ENCODE peak calls at places on chromosomes 3 and 15, in four cellular contexts. M is K562, E is HepG2, O is GM12878. D is an unnamed sample.

GRCh38 chr15:39596358-39597051 is 15.6 kb downstream of the THBS1 start:
- DNase-seq in M (no peak), O (no peak), E (no peak), D (no peak)

GRCh38 chr3:140470962-140471361 is 206.9 kb upstream of the TRIM42 start:
- DNase-seq in O (no peak), M (no peak), E (no peak), D (no peak)

GRCh38 chr3:49718419-49719213 is 868 bp downstream of the AMIGO3 start:
- DNase-seq in E (no peak), M (no peak), O (no peak), D (no peak)

GRCh38 chr15:74134387-74135027 is 4.1 kb downstream of the ISLR2 start:
- DNase-seq in M (no peak), E (no peak), O (no peak), D (no peak)

GRCh38 chr15:29364429-29365078 is 94.9 kb upstream of the NSMCE3 start:
- DNase-seq in O (no peak), E (peak), M (peak), D (peak)

GRCh38 chr3:27521179-27521871 is 37.1 kb upstream of the SLC4A7 start:
- DNase-seq in M (no peak), O (no peak), E (peak), D (no peak)

GRCh38 chr3:119580148-119580760 is 962 bp downstream of the ADPRH start:
- DNase-seq in E (no peak), O (no peak), M (no peak), D (no peak)

GRCh38 chr15:88274534-88275460 is 18.3 kb upstream of the NTRK3 start:
- DNase-seq in O (no peak), M (peak), E (peak), D (peak)

GRCh38 chr15:100667405-100668320 is 65.3 kb downstream of the ASB7 start:
- DNase-seq in O (no peak), M (no peak), E (no peak), D (no peak)

GRCh38 chr3:147941984-147942383 is 532.8 kb downstream of the ZIC1 start:
- DNase-seq in E (no peak), O (no peak), M (no peak), D (no peak)

GRCh38 chr3:55629432-55629831 is 142.3 kb upstream of the WNT5A start:
- DNase-seq in O (no peak), M (no peak), E (no peak), D (no peak)

GRCh38 chr15:61829514-61829889 is 230.7 kb downstream of the VPS13C start:
- DNase-seq in M (no peak), O (no peak), E (no peak), D (no peak)

GRCh38 chr3:179263134-179263533 is 12.2 kb upstream of the KCNMB3 start:
- DNase-seq in M (no peak), E (no peak), O (no peak), D (no peak)

GRCh38 chr3:194043516-194043915 is 92.4 kb upstream of the HES1 start:
- DNase-seq in O (no peak), E (no peak), M (peak), D (no peak)

GRCh38 chr3:128548011-128548410 is 55.0 kb upstream of the GATA2 start:
- DNase-seq in O (no peak), E (no peak), M (no peak), D (no peak)

GRCh38 chr3:113697192-113698090 is 999 bp upstream of the USF3 start:
- DNase-seq in O (no peak), M (no peak), E (peak), D (peak)

GRCh38 chr3:176796371-176796770 is 400.9 kb downstream of the TBL1XR1 start:
- DNase-seq in O (no peak), E (no peak), M (no peak), D (no peak)

GRCh38 chr15:75151214-75152128 is 50.2 kb upstream of the C15orf39 start:
- DNase-seq in M (no peak), E (no peak), O (no peak), D (no peak)

GRCh38 chr3:132650153-132650552 is 9.5 kb downstream of the ACAD11 start:
- DNase-seq in O (no peak), E (no peak), M (no peak), D (no peak)

GRCh38 chr3:41129731-41130130 is 69.6 kb upstream of the CTNNB1 start:
- DNase-seq in M (no peak), E (no peak), O (no peak), D (no peak)

GRCh38 chr3:25664810-25665645 is at the start of gene TOP2B:
- DNase-seq in E (peak), M (peak), O (peak), D (peak)

GRCh38 chr15:48858401-48858800 is 19.5 kb upstream of the EID1 start:
- DNase-seq in O (no peak), E (no peak), M (peak), D (no peak)

GRCh38 chr3:38133557-38134405 is 3.1 kb downstream of the ACAA1 start:
- DNase-seq in E (peak), M (no peak), O (no peak), D (no peak)

GRCh38 chr3:25021816-25022215 is 406.2 kb upstream of the RARB start:
- DNase-seq in M (no peak), E (peak), O (no peak), D (peak)

GRCh38 chr3:138670409-138670808 is 61.8 kb downstream of the FAIM start:
- DNase-seq in E (no peak), O (no peak), M (no peak), D (no peak)

GRCh38 chr3:62723636-62724217 is 151.5 kb downstream of the CADPS start:
- DNase-seq in E (no peak), M (no peak), O (no peak), D (no peak)

GRCh38 chr3:45029661-45030060 is 3.6 kb downstream of the CLEC3B start:
- DNase-seq in O (no peak), E (no peak), M (no peak), D (no peak)
- TF ChIP-seq TARDBP in O (no peak), E (no peak), M (no peak), D (no peak)

GRCh38 chr3:155013427-155013826 is 66.7 kb upstream of the MME start:
- DNase-seq in O (no peak), M (no peak), E (no peak), D (no peak)
- TF ChIP-seq TARDBP in O (no peak), M (no peak), E (no peak), D (no peak)

GRCh38 chr3:56915969-56916586 is 114.3 kb upstream of the ARHGEF3 start:
- DNase-seq in E (no peak), O (peak), M (no peak), D (no peak)
- TF ChIP-seq TARDBP in E (no peak), O (no peak), M (no peak), D (no peak)

GRCh38 chr3:71206821-71207220 is 376.7 kb downstream of the FOXP1 start:
- DNase-seq in O (no peak), E (no peak), M (no peak), D (no peak)

GRCh38 chr3:71202848-71203390 is 380.6 kb downstream of the FOXP1 start:
- DNase-seq in E (no peak), O (no peak), M (no peak), D (no peak)

GRCh38 chr3:71201939-71202338 is 381.6 kb downstream of the FOXP1 start:
- DNase-seq in M (no peak), O (no peak), E (no peak), D (no peak)

GRCh38 chr3:71206305-71206704 is 377.2 kb downstream of the FOXP1 start:
- DNase-seq in O (no peak), E (no peak), M (no peak), D (no peak)

DNA sequence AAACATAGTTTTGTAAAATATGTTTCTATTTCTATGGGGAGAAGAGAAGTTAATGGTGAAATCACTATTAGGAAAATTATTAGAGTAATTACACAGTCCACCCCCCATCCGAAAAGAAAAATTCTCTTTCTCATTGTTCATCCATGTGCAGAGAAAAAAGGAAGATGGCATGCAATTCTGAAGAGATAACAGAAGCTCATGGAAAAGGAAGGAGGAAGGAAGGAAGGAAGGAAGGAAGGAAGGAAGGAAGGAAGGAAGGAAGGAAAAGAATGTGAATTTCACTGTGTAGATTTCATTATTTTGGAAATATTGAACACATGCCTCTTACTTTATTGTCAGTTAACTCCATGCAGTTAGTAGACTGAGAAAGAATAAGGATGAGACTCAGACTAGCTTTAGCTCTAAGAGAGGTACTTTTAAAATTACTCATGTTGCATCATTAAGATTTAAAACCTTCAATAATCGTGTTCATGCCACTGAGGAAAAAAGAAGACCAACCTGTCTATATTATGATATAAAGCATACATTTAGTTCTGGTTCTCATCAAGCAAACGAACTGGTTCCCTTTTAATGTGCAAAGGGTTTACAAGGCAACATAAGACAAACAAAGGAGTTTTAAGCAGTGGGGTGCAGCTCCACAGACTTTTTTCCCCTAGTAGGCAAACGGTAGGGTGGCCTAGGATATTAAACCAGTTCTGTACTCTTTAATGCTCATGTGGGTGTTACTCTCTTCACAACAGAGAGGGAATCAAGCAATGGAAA is 379.6 kb downstream of the FOXP1 start:
- DNase-seq in O (no peak), M (no peak), E (no peak), D (no peak)
- TF ChIP-seq TARDBP in O (no peak), M (no peak), E (no peak), D (no peak)

DNA sequence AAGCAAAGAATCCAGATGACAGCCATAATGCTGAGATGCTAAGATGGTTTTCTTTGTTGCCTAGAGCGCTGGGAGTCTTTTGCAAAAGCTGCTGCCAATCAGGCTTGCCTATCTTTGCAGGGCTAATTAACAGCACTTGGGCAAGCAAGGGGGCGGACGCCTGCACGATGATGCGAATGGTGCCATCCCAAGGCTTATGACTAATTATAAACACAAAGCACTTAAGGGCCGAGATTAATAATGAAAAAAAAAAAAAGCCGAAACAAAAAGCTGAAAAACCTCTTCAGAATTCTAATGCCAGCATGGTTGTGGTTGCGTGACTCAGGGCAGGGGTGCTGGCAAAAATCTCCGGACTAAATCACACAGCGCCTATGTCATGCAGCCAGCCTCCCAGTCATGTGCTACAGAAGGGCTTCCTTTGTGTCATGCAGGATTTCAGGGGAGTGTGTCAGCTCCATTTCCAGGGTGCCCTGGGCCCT is 184.9 kb upstream of the ANKRD28 start:
- DNase-seq in O (no peak), M (no peak), E (no peak), D (no peak)
- TF ChIP-seq TARDBP in O (no peak), M (no peak), E (no peak), D (no peak)

D was measured in HEK293T.